ENCODE peak calls at places on chromosomes 13 and 19, in five cellular contexts. R, K, L, S and E are unnamed samples.
A peak's percentile ranks its signal among the peaks of the same experiment; 100 is the strongest.

GRCh38 chr19:362154-362553 is 17.6 kb upstream of the MIER2 start:
- DNase-seq in R (no peak), K (no peak), L (no peak), S (peak; percentile 28), E (peak; percentile 55)

GRCh38 chr19:13091400-13092161 is 11.1 kb downstream of the LYL1 start:
- DNase-seq in R (no peak), K (peak; percentile 74), L (peak; percentile 85), S (peak; percentile 92), E (peak; percentile 91)

GRCh38 chr19:50720921-50721291 is 1.3 kb upstream of the SHANK1 start:
- DNase-seq in R (no peak), K (no peak), L (no peak), S (no peak), E (no peak)

GRCh38 chr13:45368571-45368970 is 27.6 kb upstream of the TPT1 start:
- DNase-seq in R (no peak), K (no peak), L (no peak), S (no peak), E (no peak)

GRCh38 chr19:32022044-32022945 is 323.1 kb upstream of the ZNF507 start:
- DNase-seq in R (peak; percentile 92), K (no peak), L (no peak), S (no peak), E (no peak)

GRCh38 chr13:51494151-51494550 is 41.3 kb upstream of the INTS6 start:
- DNase-seq in R (no peak), K (no peak), L (no peak), S (no peak), E (no peak)

GRCh38 chr13:73000027-73000674 is 58.7 kb upstream of the KLF5 start:
- DNase-seq in R (no peak), K (no peak), L (no peak), S (no peak), E (no peak)

GRCh38 chr19:35223856-35224505 is 4.6 kb downstream of the FAM187B start:
- DNase-seq in R (no peak), K (no peak), L (no peak), S (no peak), E (no peak)

GRCh38 chr19:6738726-6739389 is 622 bp upstream of the TRIP10 start:
- DNase-seq in R (peak; percentile 66), K (peak; percentile 58), L (peak; percentile 57), S (peak; percentile 75), E (peak; percentile 81)

GRCh38 chr19:34416021-34416545 is 11.9 kb downstream of the PDCD2L start:
- DNase-seq in R (no peak), K (no peak), L (no peak), S (no peak), E (no peak)

GRCh38 chr13:111122056-111122455 is 6.9 kb downstream of the ARHGEF7 start:
- DNase-seq in R (no peak), K (no peak), L (no peak), S (no peak), E (no peak)

GRCh38 chr19:13850910-13851753 is 25.8 kb upstream of the NANOS3 start:
- DNase-seq in R (peak; percentile 99), K (peak; percentile 86), L (peak; percentile 92), S (peak; percentile 94), E (peak; percentile 97)

GRCh38 chr13:25963681-25964080 is 88.1 kb downstream of the SHISA2 start:
- DNase-seq in R (no peak), K (no peak), L (no peak), S (no peak), E (no peak)

GRCh38 chr13:32086366-32086765 is 54.8 kb downstream of the FRY start:
- DNase-seq in R (no peak), K (no peak), L (no peak), S (no peak), E (no peak)

GRCh38 chr19:38596057-38596981 is 21.4 kb downstream of the MAP4K1 start:
- DNase-seq in R (no peak), K (no peak), L (no peak), S (no peak), E (no peak)

GRCh38 chr13:41117859-41118258 is 14.7 kb downstream of the KBTBD6 start:
- DNase-seq in R (no peak), K (no peak), L (no peak), S (no peak), E (no peak)

GRCh38 chr13:24682353-24682752 is 2.1 kb downstream of the ATP12A start:
- DNase-seq in R (no peak), K (no peak), L (no peak), S (no peak), E (no peak)

GRCh38 chr13:72932250-72932649 is 126.6 kb upstream of the KLF5 start:
- DNase-seq in R (no peak), K (no peak), L (no peak), S (no peak), E (no peak)

DNA sequence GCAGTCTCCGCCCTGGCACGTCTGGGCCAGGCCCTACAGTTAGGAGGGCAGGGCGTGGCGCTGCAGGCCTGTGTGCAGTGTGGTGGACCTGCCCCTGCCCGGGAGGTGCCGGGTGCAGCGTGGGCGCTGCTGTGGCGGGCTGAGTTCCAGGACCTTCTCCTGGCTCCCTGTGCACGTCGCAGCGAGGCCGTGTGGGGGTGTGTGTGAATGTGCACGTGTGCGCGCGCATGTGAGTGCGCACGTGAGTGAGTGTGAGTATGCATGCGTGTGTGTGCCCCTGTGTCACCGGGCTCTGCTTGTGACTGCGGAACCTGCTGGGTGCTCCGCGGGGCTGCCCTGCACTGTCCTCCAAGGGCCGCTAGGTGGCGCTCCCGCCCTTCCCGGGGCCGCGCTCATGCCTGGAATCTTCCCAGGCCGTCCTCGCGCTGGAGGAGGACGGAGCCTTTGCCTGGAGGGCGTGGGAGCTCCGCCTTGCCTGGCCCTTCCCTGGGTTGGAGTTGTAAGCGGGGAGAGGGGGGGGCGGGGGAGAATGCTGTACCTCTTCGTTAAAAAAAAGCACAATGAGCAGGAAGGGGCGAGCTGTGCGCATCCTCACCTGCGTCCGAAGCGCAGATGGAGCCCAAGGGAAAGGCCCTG is 79.3 kb downstream of the KDM4B start:
- DNase-seq in R (peak; percentile 76), K (peak; percentile 72), L (peak; percentile 69), S (peak; percentile 86), E (peak; percentile 87)
- H3K4me3 ChIP-seq in R (no peak overlapping the region), K (no peak overlapping the region), L (peak overlapping the region; percentile 36), S (no peak overlapping the region), E (no peak overlapping the region)

GRCh38 chr13:27466513-27466912 is 16.1 kb upstream of the MTIF3 start:
- DNase-seq in R (no peak), K (no peak), L (no peak), S (no peak), E (no peak)

GRCh38 chr13:27472441-27472840 is 22.1 kb upstream of the MTIF3 start:
- DNase-seq in R (no peak), K (no peak), L (no peak), S (no peak), E (no peak)

GRCh38 chr13:27472941-27473340 is 22.6 kb upstream of the MTIF3 start:
- DNase-seq in R (no peak), K (no peak), L (no peak), S (no peak), E (no peak)

GRCh38 chr13:27474751-27475268 is 24.4 kb upstream of the MTIF3 start:
- DNase-seq in R (no peak), K (no peak), L (no peak), S (no peak), E (no peak)

DNA sequence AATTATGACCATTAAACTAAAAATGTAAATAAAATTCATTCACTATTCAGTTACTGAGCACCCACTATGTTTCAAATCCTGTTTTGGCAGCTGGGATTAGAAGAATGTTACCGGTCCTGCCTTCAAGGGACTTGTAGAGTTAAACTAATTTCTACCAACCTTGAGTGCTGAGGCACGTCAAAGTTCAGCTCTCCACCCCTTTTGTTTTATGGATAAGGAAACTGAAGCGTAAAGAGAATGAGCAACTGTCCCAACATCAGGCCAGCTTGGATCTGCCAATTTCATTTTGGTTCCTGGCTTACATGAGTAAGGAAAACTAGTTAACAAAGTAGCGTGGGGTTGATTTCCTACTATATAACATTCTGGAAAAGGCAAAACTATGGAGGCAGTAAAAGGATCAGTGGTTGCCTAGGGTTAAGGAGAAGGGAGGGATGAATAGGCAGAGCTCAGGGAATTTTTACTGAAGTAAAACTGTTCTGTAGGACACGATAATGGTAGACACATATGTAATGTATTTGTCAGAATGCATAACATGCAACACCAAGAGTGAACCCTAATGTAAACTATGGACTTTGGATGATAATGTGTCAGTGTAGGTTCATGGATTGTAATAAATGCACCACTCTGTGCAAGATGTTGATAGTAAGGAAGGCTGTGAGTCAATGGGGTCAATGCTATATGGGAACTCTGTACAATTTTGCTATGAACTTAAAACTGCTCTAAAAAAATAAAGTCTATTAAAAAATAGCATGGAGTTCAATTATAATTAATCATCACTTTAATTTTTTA is 19.9 kb upstream of the MTIF3 start:
- DNase-seq in R (no peak), K (no peak), L (no peak), S (no peak), E (no peak)
- H3K27ac ChIP-seq in R (no peak overlapping the region), K (no peak overlapping the region), L (no peak overlapping the region), S (no peak overlapping the region), E (no peak overlapping the region)

DNA sequence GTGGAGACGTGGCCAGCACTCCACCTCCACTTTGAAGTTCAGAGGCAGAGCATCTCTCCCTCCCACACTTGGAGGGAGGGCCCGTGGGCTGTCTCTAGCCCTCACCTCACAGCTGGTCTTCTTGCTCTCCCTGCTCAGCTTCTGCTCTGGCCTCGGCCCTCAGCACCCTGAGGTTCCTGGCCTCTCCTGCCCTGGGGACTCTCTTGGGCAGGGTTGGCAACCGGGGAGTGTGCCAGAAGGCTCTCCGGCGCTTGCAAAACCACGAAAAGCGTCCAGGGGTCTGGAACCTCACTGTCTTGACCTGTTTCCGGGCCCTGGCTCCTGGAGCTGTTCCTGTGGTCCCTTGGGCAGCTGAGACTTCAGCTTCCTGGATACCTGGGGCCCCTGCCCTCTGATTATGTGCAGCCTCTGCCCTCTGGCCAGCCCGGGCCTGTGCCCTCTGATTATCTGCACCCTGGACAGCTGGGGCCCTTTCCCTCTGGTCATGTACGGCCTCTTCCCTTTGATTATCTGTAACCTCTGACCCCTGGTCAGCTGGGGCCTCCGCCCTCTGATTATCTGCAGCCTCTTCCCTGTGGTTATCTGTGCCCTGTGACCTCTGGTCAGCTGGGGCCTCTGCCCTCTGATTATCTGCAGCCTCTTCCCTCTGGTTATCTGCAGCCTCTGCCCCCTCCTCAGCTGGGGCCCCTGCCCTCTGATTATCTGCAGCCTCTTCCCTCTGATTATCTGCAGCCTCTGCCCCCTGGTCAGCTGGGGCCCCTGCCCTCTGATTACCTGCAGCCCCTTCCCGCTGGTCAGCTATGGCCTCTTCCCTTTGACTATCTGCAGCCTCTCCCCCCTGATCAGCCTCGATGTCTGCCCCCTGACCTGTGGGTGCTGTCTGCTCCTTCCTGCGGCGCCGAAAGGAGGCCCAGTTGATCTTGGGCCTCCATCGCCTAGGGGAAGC is 2.0 kb downstream of the CCDC8 start:
- DNase-seq in R (no peak), K (no peak), L (no peak), S (no peak), E (no peak)
- H3K4me3 ChIP-seq in R (no peak overlapping the region), K (peak overlapping the region; percentile 73), L (peak overlapping the region; percentile 71), S (peak overlapping the region; percentile 43), E (peak overlapping the region; percentile 35)

DNA sequence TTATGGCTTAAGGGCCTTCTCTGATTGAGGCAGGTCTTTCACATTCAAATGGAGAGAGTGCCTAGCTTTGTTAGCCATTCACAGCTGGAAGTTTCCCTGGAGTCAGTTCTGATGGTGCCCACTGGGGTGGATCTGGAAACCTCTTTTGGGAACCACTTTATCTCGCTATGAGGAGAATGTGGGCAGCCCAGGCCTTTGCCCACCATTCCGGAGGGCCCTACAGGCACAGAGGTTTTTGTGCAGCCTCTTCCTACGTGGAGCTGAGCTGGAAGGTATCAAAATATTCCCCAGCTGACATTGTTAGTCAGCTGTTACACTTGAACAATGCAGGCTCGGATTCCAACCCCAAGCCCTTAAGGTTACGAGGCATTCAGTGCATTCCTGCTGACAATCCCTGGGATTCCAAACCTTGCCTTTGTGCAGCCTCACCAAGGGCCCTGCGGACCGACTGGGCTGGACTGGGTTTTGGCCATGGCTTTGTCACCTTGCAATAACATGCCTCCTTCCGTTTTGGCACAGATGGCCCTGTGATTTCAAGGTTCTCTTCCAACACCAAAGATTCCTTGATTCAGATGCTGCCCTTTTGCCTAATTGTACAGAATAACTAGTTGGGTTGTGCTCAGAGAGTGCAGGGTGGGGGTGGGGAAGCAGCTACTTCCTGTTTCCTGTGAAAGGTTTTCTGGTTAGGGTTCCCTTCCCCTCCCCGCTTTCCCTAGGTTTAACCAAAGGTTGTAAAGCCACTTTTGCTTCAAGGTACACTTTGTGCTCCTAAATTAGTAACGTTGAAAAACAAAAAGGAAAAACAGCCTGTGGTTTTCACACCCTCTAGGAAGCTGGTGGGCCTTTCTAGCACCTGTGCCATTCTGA is 27.1 kb downstream of the SAE1 start:
- DNase-seq in R (peak; percentile 79), K (peak; percentile 70), L (peak; percentile 39), S (no peak), E (peak; percentile 74)
- H3K27ac ChIP-seq in R (peak overlapping the region; percentile 73), K (peak overlapping the region; percentile 79), L (peak overlapping the region; percentile 49), S (peak overlapping the region; percentile 71), E (peak overlapping the region; percentile 87)